ENCODE peak calls at places on chromosomes 2 and 18, in ten cellular contexts. S is CD8-positive, alpha-beta T cell; V is lower lobe of right lung; D is GM12865; A is prostate gland; J is endothelial cell of umbilical vein; O is AG04449; K is GM06990; F is BE2C; U is breast epithelium. Y is an unnamed sample.

GRCh38 chr2:71995067-71995665 is 152.5 kb downstream of the CYP26B1 start:
- DNase-seq in S (no peak), V (no peak), D (no peak), A (no peak), J (no peak), O (no peak), K (no peak), F (no peak), U (no peak), Y (no peak)

GRCh38 chr2:220847587-220847986 is 724.5 kb downstream of the EPHA4 start:
- DNase-seq in S (no peak), V (no peak), D (no peak), A (no peak), J (no peak), O (peak), K (no peak), F (no peak), U (no peak), Y (no peak)

GRCh38 chr2:144520718-144521487 is 984 bp upstream of the ZEB2 start:
- DNase-seq in S (no peak), V (no peak), D (no peak), A (no peak), J (peak), O (no peak), K (no peak), F (no peak), U (no peak), Y (no peak)

GRCh38 chr2:239594772-239595608 is 194.2 kb upstream of the HDAC4 start:
- DNase-seq in S (no peak), V (peak), D (no peak), A (no peak), J (no peak), O (no peak), K (no peak), F (no peak), U (peak), Y (no peak)

GRCh38 chr2:234587341-234588053 is 90.6 kb upstream of the ARL4C start:
- DNase-seq in S (no peak), V (no peak), D (no peak), A (no peak), J (no peak), O (no peak), K (no peak), F (no peak), U (no peak), Y (no peak)

GRCh38 chr18:31203086-31203793 is 40.6 kb upstream of the DSC1 start:
- DNase-seq in S (no peak), V (peak), D (no peak), A (no peak), J (no peak), O (no peak), K (no peak), F (no peak), U (no peak), Y (no peak)

GRCh38 chr2:217637268-217637615 is 365.6 kb downstream of the TNS1 start:
- DNase-seq in S (no peak), V (no peak), D (no peak), A (no peak), J (no peak), O (no peak), K (no peak), F (peak), U (no peak), Y (no peak)

GRCh38 chr2:88540346-88540745 is 86.9 kb downstream of the EIF2AK3 start:
- DNase-seq in S (no peak), V (no peak), D (no peak), A (no peak), J (no peak), O (no peak), K (no peak), F (no peak), U (no peak), Y (no peak)

GRCh38 chr2:63983986-63984605 is 35.1 kb downstream of the VPS54 start:
- DNase-seq in S (no peak), V (no peak), D (no peak), A (no peak), J (peak), O (no peak), K (peak), F (no peak), U (no peak), Y (no peak)

GRCh38 chr2:54348672-54349071 is 92.6 kb upstream of the TSPYL6 start:
- DNase-seq in S (no peak), V (no peak), D (no peak), A (no peak), J (peak), O (no peak), K (no peak), F (no peak), U (no peak), Y (no peak)

GRCh38 chr2:176818653-176819052 is 393.9 kb upstream of the HNRNPA3 start:
- DNase-seq in S (no peak), V (no peak), D (no peak), A (no peak), J (no peak), O (no peak), K (no peak), F (no peak), U (no peak), Y (no peak)

GRCh38 chr18:44851806-44852205 is 171.1 kb downstream of the SETBP1 start:
- DNase-seq in S (no peak), V (no peak), D (no peak), A (no peak), J (no peak), O (no peak), K (no peak), F (no peak), U (no peak), Y (no peak)

DNA sequence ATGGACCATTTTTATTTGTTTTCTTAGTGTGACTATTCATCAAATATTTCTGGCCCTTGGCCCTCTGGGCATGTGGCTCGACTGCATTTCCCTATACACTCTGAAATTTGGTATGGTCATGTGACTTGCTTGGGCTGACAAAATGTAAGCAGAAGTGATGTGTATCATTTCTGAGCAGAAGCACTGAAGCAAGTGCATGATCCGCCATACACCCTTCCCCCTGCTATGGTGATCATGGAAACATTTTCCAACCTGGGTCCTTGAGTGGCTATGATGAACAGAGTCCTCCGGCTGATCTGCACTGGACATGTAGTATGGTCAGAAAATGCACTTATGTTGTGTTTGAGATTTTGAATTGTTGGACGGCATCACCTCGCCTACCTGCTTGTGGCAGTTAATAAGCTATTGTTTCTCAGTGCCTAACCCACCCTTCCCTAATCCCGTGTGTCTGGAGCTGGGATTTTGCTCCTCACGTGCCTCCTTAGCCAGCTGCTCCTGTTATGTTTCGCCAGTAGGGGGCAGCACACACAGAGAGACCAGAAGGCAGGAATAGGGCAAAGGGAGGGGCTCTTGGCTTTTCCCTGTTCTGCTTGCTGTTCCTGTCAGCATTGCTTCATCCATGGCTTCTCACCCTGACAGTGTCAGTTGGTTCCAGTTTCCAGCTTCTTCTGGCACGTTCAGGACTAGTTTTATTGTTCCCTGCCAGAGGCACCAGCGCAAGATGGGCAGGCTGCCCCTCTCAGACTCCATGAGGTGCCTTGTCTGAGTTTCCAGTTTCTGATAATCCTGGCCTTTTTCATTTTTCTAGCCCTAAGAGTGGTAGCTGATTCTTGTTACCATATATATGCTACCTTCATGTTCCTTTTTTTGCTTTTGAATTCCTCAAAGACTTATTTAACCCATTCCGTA is 207.4 kb downstream of the ARL6IP6 start:
- DNase-seq in S (peak), V (peak), D (peak), A (peak), J (peak), O (no peak), K (peak), F (peak), U (no peak), Y (peak)
- TF ChIP-seq CTCF in S (no peak), V (peak), D (peak), A (peak), J (peak), O (peak), K (peak), F (peak), U (peak), Y (peak)

GRCh38 chr2:20195431-20195830 is 29.5 kb downstream of the SDC1 start:
- DNase-seq in S (no peak), V (no peak), D (no peak), A (no peak), J (no peak), O (no peak), K (no peak), F (no peak), U (no peak), Y (no peak)
- H3K4me3 ChIP-seq in S (no peak), V (no peak), D (no peak), A (no peak), J (no peak), O (no peak), K (no peak), F (no peak), U (no peak), Y (no peak)

DNA sequence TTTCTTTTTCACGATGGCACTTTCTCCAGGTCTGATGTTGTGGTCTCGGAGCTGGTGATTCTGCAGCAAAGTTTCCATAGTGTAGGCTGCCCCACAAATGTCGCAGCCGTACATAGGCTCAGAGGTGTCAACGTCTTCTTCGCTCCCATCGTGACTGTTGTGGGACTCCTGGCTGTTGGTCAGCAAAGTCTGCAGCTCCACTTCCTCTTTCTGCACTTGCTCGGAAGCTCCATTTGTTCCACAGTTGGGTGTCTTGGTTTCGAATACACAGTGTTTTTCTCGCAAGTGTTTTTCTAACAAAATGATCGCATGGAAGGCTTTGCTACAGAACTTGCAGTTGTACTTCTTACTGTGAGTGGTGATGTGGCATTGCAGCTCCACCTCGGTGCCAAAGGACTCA is 126.8 kb downstream of the ZNF521 start:
- DNase-seq in S (no peak), V (no peak), D (peak), A (no peak), J (no peak), O (no peak), K (no peak), F (no peak), U (no peak), Y (no peak)
- TF ChIP-seq CTCF in S (no peak), V (no peak), D (no peak), A (no peak), J (no peak), O (no peak), K (no peak), F (no peak), U (no peak), Y (no peak)

GRCh38 chr18:8787764-8788163 is 82.4 kb downstream of the MTCL1 start:
- DNase-seq in S (no peak), V (no peak), D (no peak), A (no peak), J (no peak), O (no peak), K (no peak), F (no peak), U (no peak), Y (no peak)
- H3K4me3 ChIP-seq in S (no peak), V (no peak), D (no peak), A (no peak), J (no peak), O (no peak), K (no peak), F (no peak), U (no peak), Y (no peak)

GRCh38 chr2:79487371-79487770 is 25.5 kb upstream of the CTNNA2 start:
- DNase-seq in S (no peak), V (no peak), D (no peak), A (no peak), J (no peak), O (no peak), K (no peak), F (no peak), U (no peak), Y (no peak)
- TF ChIP-seq CTCF in S (no peak), V (no peak), D (no peak), A (no peak), J (no peak), O (no peak), K (no peak), F (no peak), U (no peak), Y (no peak)

GRCh38 chr2:136131961-136132839 is 14.3 kb upstream of the CXCR4 start:
- DNase-seq in S (peak), V (peak), D (peak), A (no peak), J (no peak), O (no peak), K (peak), F (no peak), U (no peak), Y (peak)
- H3K4me3 ChIP-seq in S (peak), V (no peak), D (peak), A (no peak), J (no peak), O (no peak), K (peak), F (no peak), U (no peak), Y (no peak)

DNA sequence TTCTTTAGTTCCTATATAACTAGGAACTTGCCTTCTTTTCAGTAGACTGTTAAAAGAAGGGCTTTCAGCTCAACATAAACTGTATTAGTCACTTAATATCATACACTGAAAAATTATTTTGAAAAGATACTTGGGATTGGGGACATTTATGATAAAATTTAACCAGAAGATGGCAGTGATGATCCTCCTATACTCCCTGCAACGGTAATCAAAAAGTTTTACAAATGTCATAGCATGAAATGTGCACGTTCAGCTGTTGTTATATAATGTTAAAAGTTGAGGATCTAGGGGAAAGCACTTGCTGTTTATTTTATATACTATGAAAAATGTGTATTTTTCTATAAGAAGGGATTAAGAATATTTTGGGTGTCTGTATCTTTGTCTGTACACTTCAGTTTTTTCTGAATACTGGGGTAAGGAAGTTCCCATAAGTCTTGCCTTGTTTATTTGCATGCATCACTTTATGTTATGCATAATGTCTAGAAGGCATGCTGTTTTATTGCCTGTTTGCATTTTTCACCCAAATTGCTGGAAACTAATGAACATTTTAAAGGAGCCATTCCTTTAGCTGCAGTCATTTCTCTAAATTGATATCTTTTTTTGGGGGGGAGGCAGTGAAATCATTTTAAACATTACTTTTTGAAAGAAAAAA is 19.0 kb downstream of the DYNC1I2 start:
- DNase-seq in S (no peak), V (no peak), D (peak), A (no peak), J (peak), O (no peak), K (no peak), F (no peak), U (no peak), Y (no peak)
- TF ChIP-seq CTCF in S (peak), V (peak), D (no peak), A (peak), J (no peak), O (peak), K (peak), F (peak), U (peak), Y (peak)

GRCh38 chr18:69400253-69400975 is at the start of gene DOK6:
- DNase-seq in S (no peak), V (peak), D (no peak), A (no peak), J (peak), O (no peak), K (no peak), F (peak), U (peak), Y (no peak)

GRCh38 chr18:69400976-69401474 is 337 bp downstream of the DOK6 start:
- DNase-seq in S (no peak), V (peak), D (no peak), A (no peak), J (peak), O (no peak), K (no peak), F (peak), U (peak), Y (no peak)

GRCh38 chr18:69402219-69402989 is 1.7 kb downstream of the DOK6 start:
- DNase-seq in S (no peak), V (no peak), D (no peak), A (no peak), J (no peak), O (no peak), K (no peak), F (no peak), U (no peak), Y (no peak)

GRCh38 chr18:69399253-69399652 is 1.4 kb upstream of the DOK6 start:
- DNase-seq in S (no peak), V (no peak), D (no peak), A (no peak), J (no peak), O (no peak), K (no peak), F (no peak), U (no peak), Y (no peak)

DNA sequence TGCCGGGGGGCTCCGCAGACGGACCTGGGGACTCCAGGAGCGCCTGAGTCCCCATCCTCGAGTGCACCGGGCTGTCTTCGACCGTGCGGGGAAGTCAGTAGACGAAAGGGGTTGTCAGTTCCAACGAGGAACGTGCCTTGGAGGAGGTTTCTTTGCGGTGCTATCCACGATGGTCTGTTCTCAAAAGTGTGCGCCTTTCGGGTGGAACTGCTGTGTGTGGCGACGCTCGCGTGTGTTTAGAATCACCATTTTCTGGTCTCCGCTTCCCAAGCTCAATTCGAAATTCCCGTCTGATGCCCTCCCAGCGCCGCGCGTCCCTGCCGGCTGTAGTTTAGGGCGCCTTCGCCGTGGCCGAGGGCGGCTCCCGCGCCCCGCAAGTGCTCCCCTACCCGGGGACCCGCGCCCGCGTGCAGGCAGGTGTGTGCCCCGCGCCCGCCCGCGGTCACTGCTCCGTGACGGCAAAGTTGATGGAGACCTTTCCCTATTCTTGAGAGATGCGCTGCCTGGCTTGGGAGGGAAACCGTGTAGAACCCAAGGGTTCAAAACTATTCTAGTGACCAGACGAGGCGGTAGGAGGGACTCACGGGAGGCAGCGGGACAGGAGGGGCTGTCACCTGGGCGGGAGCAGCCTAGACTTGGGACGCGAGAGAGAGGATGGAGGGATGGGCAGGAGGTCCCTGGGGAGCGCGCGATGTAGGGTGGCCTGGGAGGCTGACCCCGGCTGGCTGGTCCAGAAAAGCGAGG is 959 bp downstream of the DOK6 start:
- DNase-seq in S (no peak), V (no peak), D (no peak), A (no peak), J (peak), O (no peak), K (no peak), F (no peak), U (no peak), Y (no peak)
- H3K4me3 ChIP-seq in S (no peak), V (peak), D (no peak), A (peak), J (peak), O (peak), K (no peak), F (peak), U (peak), Y (no peak)